ENCODE peak calls at places on chromosomes 13 and 19, in five cellular contexts. Q is HL-60, U is endothelial cell, V is adrenal gland, O is astrocyte. P is an unnamed sample.

GRCh38 chr19:7007859-7008258 is 13.4 kb downstream of the MBD3L2B start:
- DNase-seq in U (no peak), V (no peak), Q (peak), O (no peak), P (no peak)

GRCh38 chr13:40666905-40667621 is 622 bp upstream of the FOXO1 start:
- DNase-seq in Q (peak), V (peak), U (peak), O (no peak), P (peak)

GRCh38 chr19:50427997-50428425 is 4.7 kb upstream of the MYBPC2 start:
- DNase-seq in V (peak), Q (peak), O (peak), U (no peak), P (no peak)

GRCh38 chr19:46859637-46860124 is 1.1 kb upstream of the ARHGAP35 start:
- DNase-seq in U (no peak), V (peak), O (no peak), Q (no peak), P (no peak)

GRCh38 chr13:107942030-107942617 is 273.2 kb downstream of the LIG4 start:
- DNase-seq in U (no peak), V (no peak), Q (no peak), O (no peak), P (no peak)

GRCh38 chr13:111967572-111968201 is 99.3 kb upstream of the SOX1 start:
- DNase-seq in V (no peak), O (no peak), Q (no peak), U (no peak), P (no peak)

GRCh38 chr13:99028890-99029289 is 51.0 kb upstream of the DOCK9 start:
- DNase-seq in O (no peak), Q (peak), V (no peak), U (no peak), P (no peak)

GRCh38 chr13:39577833-39578232 is 25.2 kb downstream of the LHFPL6 start:
- DNase-seq in Q (no peak), U (no peak), O (no peak), V (no peak), P (no peak)

GRCh38 chr13:41461527-41462124 is 4.3 kb downstream of the RGCC start:
- DNase-seq in U (no peak), O (no peak), V (no peak), Q (no peak), P (no peak)

GRCh38 chr19:10646781-10647180 is 7.4 kb upstream of the ILF3 start:
- DNase-seq in V (no peak), Q (no peak), O (no peak), U (no peak), P (no peak)

GRCh38 chr19:4264812-4265211 is 14.3 kb upstream of the SHD start:
- DNase-seq in V (no peak), Q (no peak), O (no peak), U (no peak), P (no peak)

GRCh38 chr19:4266253-4267000 is 12.6 kb upstream of the SHD start:
- DNase-seq in U (no peak), O (no peak), Q (peak), V (no peak), P (no peak)

GRCh38 chr19:4268816-4269430 is 10.1 kb upstream of the SHD start:
- DNase-seq in O (no peak), V (no peak), U (no peak), Q (no peak), P (no peak)

GRCh38 chr19:4267101-4267900 is 11.8 kb upstream of the SHD start:
- DNase-seq in U (peak), O (no peak), Q (peak), V (peak), P (peak)

GRCh38 chr19:4267901-4268815 is 10.9 kb upstream of the SHD start:
- DNase-seq in V (no peak), Q (no peak), O (no peak), U (no peak), P (no peak)
- TF ChIP-seq CTCF in V (no peak), Q (no peak), O (no peak), U (peak), P (no peak)

GRCh38 chr19:58022283-58022660 is 11.6 kb upstream of the ZSCAN1 start:
- DNase-seq in U (no peak), V (no peak), Q (no peak), O (no peak), P (no peak)
- TF ChIP-seq CTCF in U (no peak), V (no peak), Q (no peak), O (no peak), P (no peak)

GRCh38 chr13:31236211-31236786 is 36.5 kb downstream of the B3GLCT start:
- DNase-seq in U (no peak), V (no peak), Q (peak), O (peak), P (peak)
- TF ChIP-seq CTCF in U (peak), V (peak), Q (peak), O (peak), P (peak)

DNA sequence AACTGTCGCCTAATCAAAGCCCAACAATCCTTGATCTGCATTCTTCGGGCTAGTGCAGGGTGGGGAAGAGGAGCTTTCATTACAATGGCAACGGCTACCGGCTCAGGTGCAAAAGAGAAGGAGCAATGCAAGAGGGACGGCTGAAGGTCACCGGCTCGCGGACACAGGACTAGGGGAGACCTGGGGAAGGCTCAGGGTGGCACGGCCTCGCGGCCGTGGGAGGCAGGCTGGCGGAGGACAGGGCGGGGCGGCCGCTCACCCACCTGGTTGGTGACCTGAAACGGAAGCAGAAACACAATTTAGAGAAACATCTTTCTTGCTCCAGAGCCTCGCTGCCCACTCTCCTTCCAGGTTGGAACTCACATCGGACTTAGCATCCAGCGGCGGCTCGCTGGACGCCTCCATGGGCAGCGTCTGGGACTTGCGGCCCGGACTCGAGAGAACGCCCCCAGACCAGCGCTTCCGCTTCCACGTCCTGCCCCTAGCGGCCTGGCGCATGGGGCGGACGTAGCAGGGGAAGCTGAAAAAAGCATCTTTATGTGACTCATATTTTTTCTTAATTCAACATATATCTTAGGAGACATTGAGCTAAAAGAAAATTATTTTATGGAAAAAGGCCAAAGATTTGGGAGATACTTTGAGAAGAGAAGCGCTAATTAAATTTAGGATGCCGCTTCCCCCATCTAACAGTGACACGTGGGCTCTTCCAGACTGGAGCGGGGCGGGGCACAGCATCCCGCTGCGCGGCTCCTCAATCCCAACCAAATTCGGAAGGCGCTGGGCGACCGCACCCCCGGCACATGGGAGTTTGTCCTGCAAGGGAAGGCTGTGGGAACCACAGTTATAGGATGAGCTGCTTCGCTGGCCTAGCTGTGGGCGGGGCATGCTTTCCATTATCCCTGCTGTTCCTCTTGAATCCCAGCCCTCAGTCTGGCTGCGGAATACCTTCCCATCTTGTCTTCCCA is at the start of gene COMMD6:
- DNase-seq in U (peak), Q (peak), O (peak), V (peak), P (peak)
- TF ChIP-seq CTCF in U (peak), Q (no peak), O (no peak), V (peak), P (no peak)

GRCh38 chr19:55640043-55640576 is 692 bp upstream of the ZNF580 start:
- DNase-seq in Q (peak), V (peak), U (no peak), O (peak), P (peak)
- TF ChIP-seq CTCF in Q (no peak), V (peak), U (no peak), O (peak), P (peak)

GRCh38 chr13:73417012-73417615 is 358.3 kb downstream of the KLF5 start:
- DNase-seq in O (no peak), U (no peak), V (no peak), Q (peak), P (peak)
- TF ChIP-seq CTCF in O (no peak), U (no peak), V (no peak), Q (peak), P (peak)

GRCh38 chr19:3105641-3106508 is 11.7 kb downstream of the GNA11 start:
- DNase-seq in U (no peak), V (no peak), O (no peak), Q (no peak), P (no peak)
- TF ChIP-seq CTCF in U (no peak), V (no peak), O (no peak), Q (no peak), P (no peak)

GRCh38 chr13:46296920-46297319 is 85.2 kb downstream of the LRRC63 start:
- DNase-seq in U (no peak), V (no peak), Q (no peak), O (peak), P (no peak)
- TF ChIP-seq CTCF in U (no peak), V (no peak), Q (no peak), O (no peak), P (no peak)

GRCh38 chr19:37045140-37045539 is 33.1 kb upstream of the ZNF420 start:
- DNase-seq in V (no peak), U (no peak), O (no peak), Q (no peak), P (no peak)
- TF ChIP-seq CTCF in V (no peak), U (no peak), O (no peak), Q (no peak), P (no peak)

P was measured in GM13977.